ENCODE peak calls at places on chromosomes 16 and 17, in four cellular contexts. C, Z, L and T are unnamed samples.

GRCh38 chr16:88846088-88846487 is 10.7 kb downstream of the GALNS start:
- DNase-seq in L (no peak), Z (no peak), C (no peak), T (no peak)

GRCh38 chr17:79811036-79811887 is 14.4 kb upstream of the CBX8 start:
- DNase-seq in Z (no peak), C (peak; percentile 68), L (no peak), T (no peak)

GRCh38 chr16:4370570-4371480 is 823 bp upstream of the VASN start:
- DNase-seq in C (no peak), Z (peak; percentile 95), L (no peak), T (no peak)

GRCh38 chr16:17070882-17071592 is 399.7 kb downstream of the XYLT1 start:
- DNase-seq in L (peak; percentile 80), Z (no peak), C (no peak), T (peak; percentile 76)

GRCh38 chr17:29048440-29049360 is 5.8 kb downstream of the PIPOX start:
- DNase-seq in L (no peak), C (no peak), Z (no peak), T (no peak)

GRCh38 chr17:7354262-7354781 is 634 bp upstream of the TMEM95 start:
- DNase-seq in Z (no peak), L (no peak), C (peak; percentile 53), T (no peak)

GRCh38 chr17:79910985-79911361 is 71.7 kb upstream of the CBX4 start:
- DNase-seq in L (no peak), C (no peak), Z (peak; percentile 52), T (no peak)

GRCh38 chr16:72457243-72457925 is 285.4 kb upstream of the PMFBP1 start:
- DNase-seq in Z (no peak), C (no peak), L (no peak), T (no peak)

GRCh38 chr16:396605-397004 is 394 bp upstream of the NME4 start:
- DNase-seq in Z (no peak), L (no peak), C (peak; percentile 54), T (no peak)

GRCh38 chr17:82052638-82053059 is 951 bp downstream of the GPS1 start:
- DNase-seq in L (no peak), C (no peak), Z (no peak), T (peak; percentile 6)

GRCh38 chr17:78991017-78991783 is 11.5 kb upstream of the LGALS3BP start:
- DNase-seq in Z (peak; percentile 65), C (no peak), L (no peak), T (no peak)

GRCh38 chr17:55420067-55420775 is 1.4 kb downstream of the MMD start:
- DNase-seq in L (peak; percentile 56), C (no peak), Z (no peak), T (no peak)

GRCh38 chr16:51393381-51394005 is 242.4 kb upstream of the SALL1 start:
- DNase-seq in C (peak; percentile 1), L (no peak), Z (no peak), T (no peak)

GRCh38 chr16:70697601-70698170 is 11.8 kb upstream of the MTSS2 start:
- DNase-seq in L (no peak), C (no peak), Z (no peak), T (no peak)

GRCh38 chr16:66386629-66387622 is 20.4 kb downstream of the CDH5 start:
- DNase-seq in L (no peak), C (no peak), Z (no peak), T (no peak)

GRCh38 chr17:50344712-50345380 is 1.1 kb upstream of the XYLT2 start:
- DNase-seq in Z (peak; percentile 65), L (no peak), C (no peak), T (no peak)

GRCh38 chr16:71467810-71468209 is 5.8 kb upstream of the ZNF23 start:
- DNase-seq in Z (no peak), L (peak; percentile 31), C (peak; percentile 40), T (peak; percentile 42)

GRCh38 chr17:76138234-76138895 is 2.7 kb downstream of the FOXJ1 start:
- DNase-seq in L (no peak), Z (peak; percentile 55), C (no peak), T (no peak)

GRCh38 chr16:82252582-82252981 is 82.6 kb upstream of the MPHOSPH6 start:
- DNase-seq in L (no peak), Z (no peak), C (no peak), T (no peak)

GRCh38 chr17:40671282-40671681 is 6.3 kb upstream of the KRT222 start:
- DNase-seq in C (no peak), L (no peak), Z (no peak), T (no peak)

GRCh38 chr17:37848690-37849616 is 75.3 kb upstream of the TBC1D3K start:
- DNase-seq in C (peak; percentile 65), Z (no peak), L (no peak), T (no peak)

GRCh38 chr16:24988137-24988535 is 27.0 kb downstream of the ARHGAP17 start:
- DNase-seq in L (no peak), Z (no peak), C (peak; percentile 25), T (no peak)

GRCh38 chr17:74919440-74920305 is 3.4 kb downstream of the USH1G start:
- DNase-seq in C (no peak), Z (no peak), L (no peak), T (no peak)

GRCh38 chr17:83071966-83072562 is 7.3 kb upstream of the METRNL start:
- DNase-seq in L (no peak), Z (no peak), C (no peak), T (no peak)

GRCh38 chr17:42301022-42301421 is 12.7 kb downstream of the STAT5A start:
- DNase-seq in C (no peak), L (no peak), Z (no peak), T (no peak)
- H3K9me3 ChIP-seq in C (no peaks in the 10 kb centered on the region), L (no peaks in the 10 kb centered on the region), Z (no peaks in the 10 kb centered on the region), T (no peaks in the 10 kb centered on the region)

GRCh38 chr16:87535855-87536794 is 43.3 kb upstream of the ZCCHC14 start:
- DNase-seq in Z (no peak), L (no peak), C (no peak), T (no peak)
- H3K9me3 ChIP-seq in Z (no peaks in the 10 kb centered on the region), L (no peaks in the 10 kb centered on the region), C (peaks cover 8% of the 10 kb centered on the region), T (no peaks in the 10 kb centered on the region)

DNA sequence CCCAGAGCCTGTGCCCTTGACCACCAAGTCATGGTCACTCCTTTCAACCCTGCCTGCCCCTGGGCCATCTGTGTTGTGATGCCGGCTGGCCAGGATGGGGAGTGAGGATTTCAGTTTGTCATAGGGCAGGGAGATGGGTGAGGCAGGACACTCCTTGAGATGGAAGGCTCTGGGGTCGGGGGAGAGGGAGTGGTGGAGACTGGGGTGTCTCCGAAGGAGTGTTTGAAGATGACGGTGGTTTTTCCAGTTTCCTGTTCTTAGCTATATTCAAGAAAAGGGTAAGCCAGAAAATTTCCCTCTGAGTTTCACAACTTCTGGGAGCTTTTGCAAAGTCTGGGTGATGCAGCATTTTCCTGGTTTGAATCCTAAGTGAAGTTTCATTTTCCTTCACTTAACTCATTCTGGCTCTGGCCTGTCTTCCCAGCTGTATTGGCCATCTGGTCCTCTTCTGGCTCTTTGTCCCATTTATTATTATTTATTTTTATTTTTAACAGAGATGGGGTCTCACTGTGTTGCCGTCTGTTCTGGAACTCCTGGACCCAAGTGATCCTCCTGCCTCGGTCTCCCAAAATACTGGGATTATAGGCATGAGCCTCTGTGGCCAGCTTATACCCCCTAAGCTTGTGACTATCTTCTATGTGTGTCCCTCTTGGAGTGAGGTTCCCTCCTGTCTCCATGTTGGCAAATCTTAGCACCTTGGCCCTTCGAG is 27.7 kb downstream of the ABCC1 start:
- DNase-seq in L (no peak), C (no peak), Z (peak; percentile 81), T (no peak)
- H3K9me3 ChIP-seq in L (peaks cover 8% of the 10 kb centered on the region), C (no peaks in the 10 kb centered on the region), Z (no peaks in the 10 kb centered on the region), T (no peaks in the 10 kb centered on the region)

GRCh38 chr17:596763-597644 is 117.6 kb downstream of the VPS53 start:
- DNase-seq in C (peak; percentile 27), Z (no peak), L (no peak), T (no peak)

GRCh38 chr17:601462-602303 is 113.0 kb downstream of the VPS53 start:
- DNase-seq in L (no peak), Z (no peak), C (no peak), T (no peak)

GRCh38 chr17:602436-602835 is 112.2 kb downstream of the VPS53 start:
- DNase-seq in L (no peak), Z (no peak), C (no peak), T (no peak)

GRCh38 chr17:603405-604193 is 111.0 kb downstream of the VPS53 start:
- DNase-seq in L (no peak), Z (no peak), C (no peak), T (no peak)

DNA sequence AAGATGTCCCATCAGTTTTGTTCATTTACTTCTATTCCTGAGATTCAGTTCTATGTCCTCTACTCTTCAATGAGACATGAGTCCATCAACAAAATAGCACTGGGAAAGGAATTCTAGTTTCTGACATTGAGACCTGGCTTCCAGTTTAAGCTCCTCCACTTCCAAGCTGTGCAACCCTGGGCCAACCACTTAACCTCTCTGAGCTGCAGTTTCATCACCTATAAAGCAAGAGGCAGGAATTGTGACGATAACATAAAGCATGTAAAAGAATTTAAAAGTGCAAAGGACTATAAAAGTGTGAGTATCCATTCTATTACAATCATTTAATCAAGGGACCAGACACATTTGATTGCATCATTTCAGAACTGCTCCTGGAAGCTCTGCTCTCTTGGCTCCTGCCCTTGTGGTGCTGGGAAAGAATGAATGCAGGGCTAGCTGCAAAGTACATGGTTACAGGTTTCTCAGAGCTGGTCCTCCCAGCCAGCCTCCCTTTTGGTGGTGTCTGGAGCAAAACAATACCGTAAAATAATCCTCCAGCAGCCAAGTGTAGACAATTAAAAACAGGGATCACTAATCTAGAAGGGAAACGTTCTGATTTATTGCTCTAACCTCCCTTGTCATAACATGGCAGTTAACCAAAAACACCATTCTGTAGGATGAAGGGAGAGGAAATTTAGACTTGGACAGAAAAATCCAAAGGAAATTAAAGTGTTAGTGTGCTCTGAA is 113.9 kb downstream of the VPS53 start:
- DNase-seq in Z (no peak), L (no peak), C (no peak), T (no peak)
- H3K9me3 ChIP-seq in Z (no peaks in the 10 kb centered on the region), L (no peaks in the 10 kb centered on the region), C (no peaks in the 10 kb centered on the region), T (no peaks in the 10 kb centered on the region)

GRCh38 chr17:35138218-35138617 is 3.9 kb downstream of the NLE1 start:
- DNase-seq in C (no peak), Z (no peak), L (no peak), T (no peak)

GRCh38 chr17:35146214-35146833 is 1.3 kb upstream of the UNC45B start:
- DNase-seq in C (no peak), Z (no peak), L (no peak), T (no peak)

GRCh38 chr17:35144840-35145239 is 2.7 kb upstream of the NLE1 start:
- DNase-seq in Z (no peak), C (no peak), L (no peak), T (no peak)

GRCh38 chr17:35141681-35142466 is at the start of gene NLE1:
- DNase-seq in C (peak; percentile 70), L (peak; percentile 88), Z (peak; percentile 95), T (peak; percentile 90)

DNA sequence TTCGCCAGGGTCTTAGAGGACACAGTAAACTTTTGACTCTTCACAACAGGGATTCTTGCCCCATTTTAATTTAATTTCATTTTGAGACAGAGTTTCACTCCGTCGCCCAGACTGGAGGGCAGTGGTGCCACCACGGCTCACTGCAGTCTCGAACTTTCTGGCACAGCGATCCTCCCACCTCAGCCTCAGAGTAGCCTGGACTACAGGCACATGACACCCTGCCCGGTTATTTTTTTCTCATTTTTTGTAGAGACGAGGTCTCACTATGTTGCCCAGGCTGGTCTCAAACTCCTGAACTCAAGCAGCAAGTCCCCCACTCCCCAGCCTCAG is 329 bp upstream of the NLE1 start:
- DNase-seq in Z (no peak), L (no peak), C (no peak), T (no peak)
- H3K9me3 ChIP-seq in Z (no peaks in the 10 kb centered on the region), L (no peaks in the 10 kb centered on the region), C (no peaks in the 10 kb centered on the region), T (no peaks in the 10 kb centered on the region)

GRCh38 chr17:77701996-77702395 is 256.5 kb upstream of the TNRC6C start:
- DNase-seq in C (no peak), Z (peak; percentile 8), L (no peak), T (no peak)
- H3K9me3 ChIP-seq in C (peaks cover 17% of the 10 kb centered on the region), Z (peaks cover 8% of the 10 kb centered on the region), L (peaks cover 7% of the 10 kb centered on the region), T (peaks cover 5% of the 10 kb centered on the region)

GRCh38 chr17:27199948-27200347 is 94.0 kb upstream of the WSB1 start:
- DNase-seq in L (no peak), C (peak; percentile 20), Z (no peak), T (no peak)
- H3K9me3 ChIP-seq in L (no peaks in the 10 kb centered on the region), C (no peaks in the 10 kb centered on the region), Z (peaks cover 1% of the 10 kb centered on the region), T (no peaks in the 10 kb centered on the region)